ENCODE peak calls at places on chromosome 1, in four cellular contexts. I, D, V and X are unnamed samples.

GRCh38 chr1:60978421-60979357 is 103.7 kb upstream of the NFIA start:
- DNase-seq in I (peak), D (peak), V (peak), X (no peak)

GRCh38 chr1:205961970-205962820 is 18.9 kb upstream of the SLC26A9 start:
- DNase-seq in I (no peak), D (no peak), V (peak), X (peak)

GRCh38 chr1:170720661-170721060 is 56.7 kb downstream of the PRRX1 start:
- DNase-seq in I (no peak), D (no peak), V (no peak), X (no peak)

GRCh38 chr1:41355761-41356160 is 5.5 kb upstream of the FOXO6 start:
- DNase-seq in I (no peak), D (no peak), V (no peak), X (no peak)

GRCh38 chr1:59738152-59738551 is 76.6 kb upstream of the HOOK1 start:
- DNase-seq in I (no peak), D (no peak), V (peak), X (no peak)

GRCh38 chr1:2259668-2260392 is 31.7 kb downstream of the SKI start:
- DNase-seq in I (no peak), D (peak), V (no peak), X (no peak)

GRCh38 chr1:67897270-67897949 is 64.1 kb upstream of the GNG12 start:
- DNase-seq in I (no peak), D (no peak), V (peak), X (no peak)

GRCh38 chr1:245085508-245086095 is 69.2 kb upstream of the KIF26B start:
- DNase-seq in I (no peak), D (no peak), V (peak), X (peak)

GRCh38 chr1:220828211-220828553 is 41.5 kb downstream of the MTARC1 start:
- DNase-seq in I (no peak), D (no peak), V (no peak), X (no peak)

GRCh38 chr1:76381450-76382108 is 307.0 kb downstream of the ST6GALNAC3 start:
- DNase-seq in I (no peak), D (peak), V (peak), X (no peak)

GRCh38 chr1:234998174-234998741 is 130.4 kb downstream of the TOMM20 start:
- DNase-seq in I (peak), D (peak), V (peak), X (peak)

GRCh38 chr1:75673885-75674284 is 50.6 kb upstream of the ACADM start:
- DNase-seq in I (no peak), D (no peak), V (no peak), X (no peak)

GRCh38 chr1:199124351-199124750 is 485.5 kb downstream of the PTPRC start:
- DNase-seq in I (no peak), D (no peak), V (peak), X (no peak)

GRCh38 chr1:28359592-28360239 is 9.8 kb upstream of the PHACTR4 start:
- DNase-seq in I (peak), D (peak), V (peak), X (peak)

GRCh38 chr1:204174958-204175357 is 8.8 kb upstream of the REN start:
- DNase-seq in I (no peak), D (no peak), V (no peak), X (no peak)

GRCh38 chr1:204350857-204351573 is 8.7 kb downstream of the PLEKHA6 start:
- DNase-seq in I (peak), D (peak), V (peak), X (no peak)

GRCh38 chr1:222009105-222009730 is 267.3 kb upstream of the DUSP10 start:
- DNase-seq in I (peak), D (peak), V (no peak), X (no peak)

GRCh38 chr1:117698398-117699160 is 92.7 kb downstream of the TENT5C start:
- DNase-seq in I (no peak), D (no peak), V (peak), X (no peak)

GRCh38 chr1:15988856-15989736 is 13.2 kb upstream of the ZBTB17 start:
- DNase-seq in I (no peak), D (no peak), V (no peak), X (no peak)

GRCh38 chr1:177567393-177567792 is 396.6 kb downstream of the BRINP2 start:
- DNase-seq in I (peak), D (peak), V (no peak), X (no peak)

GRCh38 chr1:46445773-46446256 is 43.8 kb upstream of the DMBX1 start:
- DNase-seq in I (no peak), D (no peak), V (no peak), X (no peak)

GRCh38 chr1:56216173-56216572 is 363.2 kb downstream of the PLPP3 start:
- DNase-seq in I (no peak), D (no peak), V (peak), X (no peak)

GRCh38 chr1:101003012-101003650 is 22.5 kb downstream of the DPH5 start:
- DNase-seq in I (no peak), D (no peak), V (no peak), X (no peak)

GRCh38 chr1:1922782-1923680 is 4.0 kb upstream of the TMEM52 start:
- DNase-seq in I (no peak), D (no peak), V (no peak), X (no peak)

GRCh38 chr1:172356620-172357019 is 63.9 kb upstream of the C1orf105 start:
- DNase-seq in I (no peak), D (no peak), V (peak), X (no peak)

DNA sequence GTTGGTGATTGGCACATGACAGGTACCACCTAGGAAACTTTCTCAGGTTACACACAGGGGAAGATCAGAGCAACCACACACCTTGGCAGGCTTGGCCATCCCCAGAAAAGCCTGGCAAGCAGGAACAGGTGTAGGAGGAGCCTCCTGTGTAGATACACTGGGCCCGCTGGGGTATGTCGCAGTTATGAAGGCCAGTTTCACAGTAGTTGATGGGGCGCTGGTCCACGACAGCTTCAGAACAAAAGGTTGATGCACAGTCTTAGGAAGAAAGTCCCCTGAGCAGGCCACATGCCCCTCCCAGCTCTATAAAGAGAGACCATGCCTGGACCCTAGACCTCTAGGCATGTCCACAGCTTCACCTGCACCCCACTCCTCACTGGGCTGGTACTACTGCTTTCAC is 51.6 kb downstream of the NID1 start:
- DNase-seq in I (no peak), D (no peak), V (no peak), X (no peak)
- H2AFZ ChIP-seq in I (no peak), D (no peak), V (no peak), X (no peak)

DNA sequence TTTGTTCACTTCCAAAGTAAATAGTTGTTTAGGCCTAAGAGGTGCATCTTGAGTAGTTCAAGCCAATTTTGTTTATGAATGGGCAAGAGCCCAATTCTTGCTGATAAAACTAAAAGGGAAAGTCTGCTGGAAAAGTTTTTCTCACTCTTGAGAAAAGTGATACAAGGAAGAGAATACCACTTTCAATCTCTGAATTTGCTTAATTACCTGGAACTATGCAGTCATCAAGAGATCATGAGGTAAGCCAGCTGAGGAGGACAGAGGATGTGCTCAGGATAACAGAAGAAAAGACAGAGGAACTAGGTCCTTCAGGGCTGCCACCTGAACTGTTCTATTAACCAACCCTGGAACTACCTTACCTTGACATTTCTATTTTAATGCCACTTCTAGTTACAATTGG is 42.2 kb downstream of the ILDR2 start:
- DNase-seq in I (no peak), D (no peak), V (no peak), X (no peak)
- H3K4me2 ChIP-seq in I (no peak), D (no peak), V (no peak), X (no peak)

GRCh38 chr1:36515315-36516138 is 32.8 kb upstream of the CSF3R start:
- DNase-seq in I (no peak), D (no peak), V (no peak), X (no peak)

GRCh38 chr1:36514501-36514900 is 31.8 kb upstream of the CSF3R start:
- DNase-seq in I (no peak), D (no peak), V (no peak), X (no peak)

GRCh38 chr1:36516372-36517018 is 33.8 kb upstream of the CSF3R start:
- DNase-seq in I (peak), D (peak), V (peak), X (peak)

GRCh38 chr1:36517415-36517814 is 34.7 kb upstream of the CSF3R start:
- DNase-seq in I (no peak), D (no peak), V (no peak), X (no peak)

DNA sequence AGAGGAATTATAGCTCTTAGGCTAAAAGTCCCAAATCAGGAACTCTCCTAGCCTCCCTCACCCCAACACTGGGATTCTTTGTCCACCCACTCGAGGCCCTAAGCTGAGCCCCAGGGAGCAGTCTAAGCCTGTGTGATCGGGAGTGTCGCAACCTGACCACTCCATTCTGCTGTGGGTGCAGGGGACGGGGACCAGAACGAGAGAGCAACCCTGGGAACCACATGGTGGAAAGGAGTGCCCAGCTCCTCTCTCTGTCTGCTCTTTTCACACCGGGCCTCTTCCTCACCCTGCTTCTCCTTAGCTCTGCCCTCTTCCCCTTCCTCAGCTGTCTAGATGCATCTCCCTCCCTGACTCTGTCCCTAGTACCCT is 34.3 kb upstream of the CSF3R start:
- DNase-seq in I (no peak), D (no peak), V (no peak), X (no peak)
- H2AFZ ChIP-seq in I (no peak), D (peak), V (no peak), X (no peak)

GRCh38 chr1:161391611-161392010 is 23.9 kb upstream of the CFAP126 start:
- DNase-seq in I (no peak), D (no peak), V (no peak), X (no peak)
- H3K4me2 ChIP-seq in I (no peak), D (no peak), V (no peak), X (no peak)

GRCh38 chr1:219358080-219358479 is 184.4 kb downstream of the LYPLAL1 start:
- DNase-seq in I (no peak), D (no peak), V (no peak), X (no peak)
- H2AFZ ChIP-seq in I (no peak), D (no peak), V (no peak), X (no peak)

GRCh38 chr1:105343317-105343716 is 1593.6 kb downstream of the AMY1C start:
- DNase-seq in I (no peak), D (no peak), V (no peak), X (no peak)
- H3K4me2 ChIP-seq in I (no peak), D (no peak), V (no peak), X (no peak)

DNA sequence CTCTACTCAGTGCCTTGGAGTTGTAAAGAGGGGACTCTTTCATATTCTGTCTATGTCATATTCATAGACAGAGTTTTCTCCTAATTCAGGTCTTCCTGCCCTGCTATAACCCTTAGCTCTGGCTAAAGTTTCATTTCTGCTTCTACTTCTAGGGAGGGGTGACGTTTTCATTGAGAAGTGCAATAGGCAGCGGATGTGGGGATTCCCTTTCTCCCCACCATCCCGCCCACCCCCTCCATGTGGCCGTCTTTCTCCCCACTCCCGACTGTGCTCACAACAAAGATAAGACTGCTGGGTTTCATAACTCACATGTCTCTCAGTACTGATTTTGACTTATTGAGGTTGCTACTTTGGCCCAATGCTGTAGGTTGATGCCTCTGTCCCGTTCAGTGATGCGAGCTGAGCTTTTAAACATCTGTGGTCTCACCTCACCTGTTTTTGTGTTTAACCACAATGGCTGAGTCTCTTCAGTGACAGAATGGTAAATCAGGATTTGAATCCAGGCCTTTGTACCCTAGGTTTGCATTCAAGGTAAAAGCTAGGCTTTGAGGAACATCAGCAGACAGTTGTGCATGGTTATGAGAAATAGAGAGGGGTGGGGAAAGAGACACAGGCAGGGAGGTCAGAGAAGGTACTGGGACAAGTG is 7.8 kb upstream of the KIF14 start:
- DNase-seq in I (no peak), D (no peak), V (no peak), X (no peak)
- H2AFZ ChIP-seq in I (no peak), D (peak), V (no peak), X (no peak)

GRCh38 chr1:20373286-20373685 is 82.6 kb downstream of the VWA5B1 start:
- DNase-seq in I (peak), D (peak), V (no peak), X (no peak)

GRCh38 chr1:20372676-20373075 is 82.0 kb downstream of the VWA5B1 start:
- DNase-seq in I (no peak), D (no peak), V (no peak), X (no peak)

GRCh38 chr1:20370628-20371200 is 80.0 kb downstream of the VWA5B1 start:
- DNase-seq in I (no peak), D (no peak), V (no peak), X (no peak)

GRCh38 chr1:20371411-20371810 is 80.7 kb downstream of the VWA5B1 start:
- DNase-seq in I (peak), D (peak), V (peak), X (no peak)

GRCh38 chr1:20371883-20372282 is 81.2 kb downstream of the VWA5B1 start:
- DNase-seq in I (no peak), D (no peak), V (no peak), X (no peak)
- H3K4me2 ChIP-seq in I (no peak), D (no peak), V (no peak), X (no peak)